ENCODE peak calls at places on chromosomes 3 and 15, in four cellular contexts. One of them, this sample, is unnamed. For H3K9me3, the result is how much of the 10 kb centered on the place peaks cover.

GRCh38 chr3:187841552-187841951 is 96.3 kb upstream of the BCL6 start:
- DNase-seq in breast epithelium: no peak
- DNase-seq in ovary: no peak
- DNase-seq in K562: no peak
- DNase-seq in this sample: peak

GRCh38 chr15:98062869-98063268 is 102.4 kb downstream of the ARRDC4 start:
- DNase-seq in ovary: no peak
- DNase-seq in breast epithelium: no peak
- DNase-seq in K562: no peak
- DNase-seq in this sample: no peak

GRCh38 chr3:149234671-149235245 is 13.1 kb upstream of the CP start:
- DNase-seq in ovary: no peak
- DNase-seq in K562: peak
- DNase-seq in breast epithelium: no peak
- DNase-seq in this sample: no peak

GRCh38 chr15:40069178-40070165 is 30.5 kb upstream of the SRP14 start:
- DNase-seq in K562: no peak
- DNase-seq in ovary: peak
- DNase-seq in breast epithelium: peak
- DNase-seq in this sample: peak

GRCh38 chr15:40064231-40064894 is 25.4 kb upstream of the SRP14 start:
- DNase-seq in ovary: no peak
- DNase-seq in breast epithelium: no peak
- DNase-seq in K562: no peak
- DNase-seq in this sample: no peak

GRCh38 chr3:106006001-106006400 is 137.2 kb upstream of the CBLB start:
- DNase-seq in K562: no peak
- DNase-seq in breast epithelium: no peak
- DNase-seq in ovary: no peak
- DNase-seq in this sample: peak

GRCh38 chr15:62821384-62822131 is 221.0 kb upstream of the TPM1 start:
- DNase-seq in breast epithelium: no peak
- DNase-seq in K562: no peak
- DNase-seq in ovary: no peak
- DNase-seq in this sample: no peak

GRCh38 chr15:69375151-69375790 is 38.9 kb upstream of the KIF23 start:
- DNase-seq in ovary: no peak
- DNase-seq in K562: no peak
- DNase-seq in breast epithelium: no peak
- DNase-seq in this sample: no peak

GRCh38 chr15:31347067-31347975 is 20.7 kb downstream of the KLF13 start:
- DNase-seq in breast epithelium: no peak
- DNase-seq in ovary: no peak
- DNase-seq in K562: no peak
- DNase-seq in this sample: no peak

GRCh38 chr3:153599685-153600084 is 437.7 kb downstream of the RAP2B start:
- DNase-seq in breast epithelium: no peak
- DNase-seq in ovary: peak
- DNase-seq in K562: no peak
- DNase-seq in this sample: no peak

DNA sequence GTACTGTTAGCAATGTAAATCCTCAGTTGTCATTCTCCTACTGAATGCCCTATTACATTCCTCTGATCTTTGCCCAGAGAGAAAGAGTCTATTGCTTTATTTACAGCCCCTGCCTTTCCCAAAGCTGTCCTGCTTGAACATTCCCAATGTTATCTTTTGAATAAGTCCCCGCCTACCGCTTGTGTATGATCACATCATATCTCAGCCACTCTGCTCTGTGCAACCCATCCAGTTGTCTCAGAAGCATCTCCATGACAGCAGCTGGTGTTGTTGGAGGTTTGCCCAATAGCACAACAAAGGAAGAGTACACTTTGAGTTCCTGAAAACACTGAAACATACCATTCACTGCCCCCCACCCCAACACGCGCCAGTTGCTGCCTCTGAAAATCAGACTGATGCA is 22.0 kb upstream of the FAM3D start:
- DNase-seq in K562: no peak
- DNase-seq in breast epithelium: no peak
- DNase-seq in ovary: no peak
- DNase-seq in this sample: no peak
- H3K9me3 ChIP-seq in K562: under half
- H3K9me3 ChIP-seq in breast epithelium: under half
- H3K9me3 ChIP-seq in ovary: under half
- H3K9me3 ChIP-seq in this sample: under half

GRCh38 chr3:162799910-162800309 is 1303.3 kb downstream of the OTOL1 start:
- DNase-seq in ovary: no peak
- DNase-seq in K562: no peak
- DNase-seq in breast epithelium: no peak
- DNase-seq in this sample: no peak
- TF ChIP-seq CTCF in ovary: no peak
- TF ChIP-seq CTCF in K562: no peak
- TF ChIP-seq CTCF in breast epithelium: no peak
- TF ChIP-seq CTCF in this sample: no peak

GRCh38 chr15:80152896-80153876 is at the start of gene FAH:
- DNase-seq in K562: no peak
- DNase-seq in breast epithelium: no peak
- DNase-seq in ovary: peak
- DNase-seq in this sample: peak
- TF ChIP-seq POLR2A in K562: peak
- TF ChIP-seq POLR2A in breast epithelium: no peak
- TF ChIP-seq POLR2A in ovary: peak
- TF ChIP-seq POLR2A in this sample: peak

GRCh38 chr3:44495636-44496415 is 18.4 kb upstream of the ZNF445 start:
- DNase-seq in breast epithelium: no peak
- DNase-seq in ovary: no peak
- DNase-seq in K562: no peak
- DNase-seq in this sample: no peak
- H3K9me3 ChIP-seq in breast epithelium: half or more
- H3K9me3 ChIP-seq in ovary: under half
- H3K9me3 ChIP-seq in K562: under half
- H3K9me3 ChIP-seq in this sample: under half